ENCODE peak calls at places on chromosomes 13 and 19, in seven cellular contexts. One of them, this sample, is unnamed.

GRCh38 chr13:52842440-52842839 is 6.0 kb downstream of the PCDH8 start:
- DNase-seq in GDM1: no peak
- DNase-seq in nephron progenitor cell: no peak
- DNase-seq in left ventricle myocardium inferior: no peak
- DNase-seq in mesothelial cell of epicardium: no peak
- DNase-seq in dorsolateral prefrontal cortex: no peak
- DNase-seq in stimulated activated CD4-positive, alpha-beta T cell treated with anti-CD3 and anti-CD28 coated beads, Interleukin-2, amount 100 ng/mL, for 48 hours: no peak
- DNase-seq in this sample: no peak

GRCh38 chr19:7862413-7862951 is 11.7 kb downstream of the PRR36 start:
- DNase-seq in nephron progenitor cell: peak; percentile 99
- DNase-seq in mesothelial cell of epicardium: peak; percentile 85
- DNase-seq in GDM1: no peak
- DNase-seq in left ventricle myocardium inferior: peak; percentile 35
- DNase-seq in dorsolateral prefrontal cortex: no peak
- DNase-seq in stimulated activated CD4-positive, alpha-beta T cell treated with anti-CD3 and anti-CD28 coated beads, Interleukin-2, amount 100 ng/mL, for 48 hours: peak; percentile 77
- DNase-seq in this sample: peak; percentile 84

GRCh38 chr19:16447015-16447384 is 24.8 kb downstream of the EPS15L1 start:
- DNase-seq in mesothelial cell of epicardium: no peak
- DNase-seq in nephron progenitor cell: no peak
- DNase-seq in dorsolateral prefrontal cortex: no peak
- DNase-seq in GDM1: peak; percentile 31
- DNase-seq in left ventricle myocardium inferior: peak; percentile 82
- DNase-seq in stimulated activated CD4-positive, alpha-beta T cell treated with anti-CD3 and anti-CD28 coated beads, Interleukin-2, amount 100 ng/mL, for 48 hours: peak; percentile 28
- DNase-seq in this sample: peak; percentile 91

GRCh38 chr13:92547256-92547655 is 679.4 kb upstream of the GPC6 start:
- DNase-seq in nephron progenitor cell: no peak
- DNase-seq in dorsolateral prefrontal cortex: no peak
- DNase-seq in stimulated activated CD4-positive, alpha-beta T cell treated with anti-CD3 and anti-CD28 coated beads, Interleukin-2, amount 100 ng/mL, for 48 hours: no peak
- DNase-seq in GDM1: no peak
- DNase-seq in mesothelial cell of epicardium: no peak
- DNase-seq in left ventricle myocardium inferior: no peak
- DNase-seq in this sample: peak; percentile 20

GRCh38 chr13:107883561-107884175 is 331.7 kb downstream of the LIG4 start:
- DNase-seq in mesothelial cell of epicardium: no peak
- DNase-seq in left ventricle myocardium inferior: no peak
- DNase-seq in stimulated activated CD4-positive, alpha-beta T cell treated with anti-CD3 and anti-CD28 coated beads, Interleukin-2, amount 100 ng/mL, for 48 hours: no peak
- DNase-seq in dorsolateral prefrontal cortex: no peak
- DNase-seq in nephron progenitor cell: no peak
- DNase-seq in GDM1: no peak
- DNase-seq in this sample: peak; percentile 70

GRCh38 chr19:39218230-39219007 is 14.4 kb upstream of the SYCN start:
- DNase-seq in dorsolateral prefrontal cortex: no peak
- DNase-seq in nephron progenitor cell: no peak
- DNase-seq in GDM1: no peak
- DNase-seq in mesothelial cell of epicardium: no peak
- DNase-seq in stimulated activated CD4-positive, alpha-beta T cell treated with anti-CD3 and anti-CD28 coated beads, Interleukin-2, amount 100 ng/mL, for 48 hours: no peak
- DNase-seq in left ventricle myocardium inferior: no peak
- DNase-seq in this sample: no peak

GRCh38 chr19:56111601-56112312 is 9.3 kb downstream of the ZNF787 start:
- DNase-seq in dorsolateral prefrontal cortex: peak; percentile 56
- DNase-seq in mesothelial cell of epicardium: no peak
- DNase-seq in GDM1: no peak
- DNase-seq in nephron progenitor cell: no peak
- DNase-seq in stimulated activated CD4-positive, alpha-beta T cell treated with anti-CD3 and anti-CD28 coated beads, Interleukin-2, amount 100 ng/mL, for 48 hours: peak; percentile 27
- DNase-seq in left ventricle myocardium inferior: peak; percentile 53
- DNase-seq in this sample: no peak

GRCh38 chr13:44884076-44884729 is 105.1 kb downstream of the NUFIP1 start:
- DNase-seq in left ventricle myocardium inferior: no peak
- DNase-seq in stimulated activated CD4-positive, alpha-beta T cell treated with anti-CD3 and anti-CD28 coated beads, Interleukin-2, amount 100 ng/mL, for 48 hours: no peak
- DNase-seq in dorsolateral prefrontal cortex: no peak
- DNase-seq in GDM1: no peak
- DNase-seq in mesothelial cell of epicardium: no peak
- DNase-seq in nephron progenitor cell: no peak
- DNase-seq in this sample: peak; percentile 63

GRCh38 chr19:12783849-12784393 is 7.4 kb upstream of the JUNB start:
- DNase-seq in mesothelial cell of epicardium: no peak
- DNase-seq in stimulated activated CD4-positive, alpha-beta T cell treated with anti-CD3 and anti-CD28 coated beads, Interleukin-2, amount 100 ng/mL, for 48 hours: no peak
- DNase-seq in GDM1: no peak
- DNase-seq in left ventricle myocardium inferior: peak; percentile 70
- DNase-seq in dorsolateral prefrontal cortex: no peak
- DNase-seq in nephron progenitor cell: peak; percentile 31
- DNase-seq in this sample: peak; percentile 44

GRCh38 chr13:99982741-99983400 is 1.3 kb downstream of the ZIC2 start:
- DNase-seq in mesothelial cell of epicardium: no peak
- DNase-seq in stimulated activated CD4-positive, alpha-beta T cell treated with anti-CD3 and anti-CD28 coated beads, Interleukin-2, amount 100 ng/mL, for 48 hours: no peak
- DNase-seq in left ventricle myocardium inferior: no peak
- DNase-seq in nephron progenitor cell: no peak
- DNase-seq in GDM1: no peak
- DNase-seq in dorsolateral prefrontal cortex: no peak
- DNase-seq in this sample: peak; percentile 60

GRCh38 chr13:75724742-75725504 is 88.8 kb downstream of the LMO7 start:
- DNase-seq in dorsolateral prefrontal cortex: no peak
- DNase-seq in left ventricle myocardium inferior: no peak
- DNase-seq in mesothelial cell of epicardium: no peak
- DNase-seq in nephron progenitor cell: no peak
- DNase-seq in GDM1: no peak
- DNase-seq in stimulated activated CD4-positive, alpha-beta T cell treated with anti-CD3 and anti-CD28 coated beads, Interleukin-2, amount 100 ng/mL, for 48 hours: no peak
- DNase-seq in this sample: no peak

GRCh38 chr13:106468207-106468606 is 67.3 kb downstream of the EFNB2 start:
- DNase-seq in dorsolateral prefrontal cortex: peak; percentile 73
- DNase-seq in left ventricle myocardium inferior: peak; percentile 44
- DNase-seq in stimulated activated CD4-positive, alpha-beta T cell treated with anti-CD3 and anti-CD28 coated beads, Interleukin-2, amount 100 ng/mL, for 48 hours: no peak
- DNase-seq in mesothelial cell of epicardium: no peak
- DNase-seq in nephron progenitor cell: no peak
- DNase-seq in GDM1: no peak
- DNase-seq in this sample: peak; percentile 52

GRCh38 chr13:45850020-45850613 is 1.4 kb downstream of the SIAH3 start:
- DNase-seq in mesothelial cell of epicardium: no peak
- DNase-seq in nephron progenitor cell: peak; percentile 45
- DNase-seq in stimulated activated CD4-positive, alpha-beta T cell treated with anti-CD3 and anti-CD28 coated beads, Interleukin-2, amount 100 ng/mL, for 48 hours: no peak
- DNase-seq in dorsolateral prefrontal cortex: no peak
- DNase-seq in left ventricle myocardium inferior: no peak
- DNase-seq in GDM1: no peak
- DNase-seq in this sample: no peak

GRCh38 chr19:41927810-41928192 is 448 bp downstream of the ERFL start:
- DNase-seq in nephron progenitor cell: peak; percentile 61
- DNase-seq in stimulated activated CD4-positive, alpha-beta T cell treated with anti-CD3 and anti-CD28 coated beads, Interleukin-2, amount 100 ng/mL, for 48 hours: no peak
- DNase-seq in left ventricle myocardium inferior: no peak
- DNase-seq in dorsolateral prefrontal cortex: no peak
- DNase-seq in mesothelial cell of epicardium: no peak
- DNase-seq in GDM1: no peak
- DNase-seq in this sample: no peak

GRCh38 chr13:92187378-92187989 is 789.1 kb downstream of the GPC5 start:
- DNase-seq in left ventricle myocardium inferior: no peak
- DNase-seq in mesothelial cell of epicardium: no peak
- DNase-seq in GDM1: peak; percentile 31
- DNase-seq in dorsolateral prefrontal cortex: no peak
- DNase-seq in nephron progenitor cell: peak; percentile 39
- DNase-seq in stimulated activated CD4-positive, alpha-beta T cell treated with anti-CD3 and anti-CD28 coated beads, Interleukin-2, amount 100 ng/mL, for 48 hours: peak; percentile 7
- DNase-seq in this sample: peak; percentile 75

GRCh38 chr13:86567119-86567518 is 767.9 kb upstream of the SLITRK6 start:
- DNase-seq in stimulated activated CD4-positive, alpha-beta T cell treated with anti-CD3 and anti-CD28 coated beads, Interleukin-2, amount 100 ng/mL, for 48 hours: no peak
- DNase-seq in dorsolateral prefrontal cortex: no peak
- DNase-seq in mesothelial cell of epicardium: no peak
- DNase-seq in GDM1: no peak
- DNase-seq in nephron progenitor cell: peak; percentile 10
- DNase-seq in left ventricle myocardium inferior: no peak
- DNase-seq in this sample: no peak

GRCh38 chr19:11387154-11388034 is 3.3 kb upstream of the EPOR start:
- DNase-seq in dorsolateral prefrontal cortex: no peak
- DNase-seq in left ventricle myocardium inferior: no peak
- DNase-seq in nephron progenitor cell: no peak
- DNase-seq in mesothelial cell of epicardium: no peak
- DNase-seq in GDM1: no peak
- DNase-seq in stimulated activated CD4-positive, alpha-beta T cell treated with anti-CD3 and anti-CD28 coated beads, Interleukin-2, amount 100 ng/mL, for 48 hours: no peak
- DNase-seq in this sample: no peak

GRCh38 chr13:107284168-107284567 is 716.2 kb upstream of the ARGLU1 start:
- DNase-seq in stimulated activated CD4-positive, alpha-beta T cell treated with anti-CD3 and anti-CD28 coated beads, Interleukin-2, amount 100 ng/mL, for 48 hours: no peak
- DNase-seq in left ventricle myocardium inferior: no peak
- DNase-seq in nephron progenitor cell: no peak
- DNase-seq in dorsolateral prefrontal cortex: no peak
- DNase-seq in mesothelial cell of epicardium: no peak
- DNase-seq in GDM1: no peak
- DNase-seq in this sample: peak; percentile 78

GRCh38 chr19:3358919-3359849 is 7.2 kb upstream of the NFIC start:
- DNase-seq in left ventricle myocardium inferior: peak; percentile 78
- DNase-seq in stimulated activated CD4-positive, alpha-beta T cell treated with anti-CD3 and anti-CD28 coated beads, Interleukin-2, amount 100 ng/mL, for 48 hours: peak; percentile 46
- DNase-seq in nephron progenitor cell: peak; percentile 52
- DNase-seq in mesothelial cell of epicardium: no peak
- DNase-seq in dorsolateral prefrontal cortex: peak; percentile 71
- DNase-seq in GDM1: peak; percentile 36
- DNase-seq in this sample: peak; percentile 80

GRCh38 chr13:113152894-113153809 is 5.3 kb upstream of the PROZ start:
- DNase-seq in dorsolateral prefrontal cortex: peak; percentile 44
- DNase-seq in mesothelial cell of epicardium: no peak
- DNase-seq in stimulated activated CD4-positive, alpha-beta T cell treated with anti-CD3 and anti-CD28 coated beads, Interleukin-2, amount 100 ng/mL, for 48 hours: no peak
- DNase-seq in nephron progenitor cell: peak; percentile 48
- DNase-seq in left ventricle myocardium inferior: peak; percentile 48
- DNase-seq in GDM1: no peak
- DNase-seq in this sample: peak; percentile 38

GRCh38 chr13:113357529-113357928 is 6.4 kb downstream of the GRTP1 start:
- DNase-seq in mesothelial cell of epicardium: no peak
- DNase-seq in left ventricle myocardium inferior: no peak
- DNase-seq in dorsolateral prefrontal cortex: no peak
- DNase-seq in GDM1: no peak
- DNase-seq in stimulated activated CD4-positive, alpha-beta T cell treated with anti-CD3 and anti-CD28 coated beads, Interleukin-2, amount 100 ng/mL, for 48 hours: no peak
- DNase-seq in nephron progenitor cell: no peak
- DNase-seq in this sample: peak; percentile 71

GRCh38 chr13:113654175-113654560 is 3.8 kb downstream of the ATP4B start:
- DNase-seq in stimulated activated CD4-positive, alpha-beta T cell treated with anti-CD3 and anti-CD28 coated beads, Interleukin-2, amount 100 ng/mL, for 48 hours: no peak
- DNase-seq in dorsolateral prefrontal cortex: peak; percentile 9
- DNase-seq in left ventricle myocardium inferior: no peak
- DNase-seq in mesothelial cell of epicardium: no peak
- DNase-seq in nephron progenitor cell: no peak
- DNase-seq in GDM1: no peak
- DNase-seq in this sample: no peak

GRCh38 chr19:10193666-10194499 is 870 bp downstream of the DNMT1 start:
- DNase-seq in dorsolateral prefrontal cortex: no peak
- DNase-seq in left ventricle myocardium inferior: no peak
- DNase-seq in GDM1: no peak
- DNase-seq in mesothelial cell of epicardium: no peak
- DNase-seq in stimulated activated CD4-positive, alpha-beta T cell treated with anti-CD3 and anti-CD28 coated beads, Interleukin-2, amount 100 ng/mL, for 48 hours: peak; percentile 40
- DNase-seq in nephron progenitor cell: no peak
- DNase-seq in this sample: peak; percentile 60

GRCh38 chr13:80399340-80400163 is 58.6 kb upstream of the SPRY2 start:
- DNase-seq in nephron progenitor cell: no peak
- DNase-seq in mesothelial cell of epicardium: no peak
- DNase-seq in GDM1: no peak
- DNase-seq in dorsolateral prefrontal cortex: no peak
- DNase-seq in left ventricle myocardium inferior: no peak
- DNase-seq in stimulated activated CD4-positive, alpha-beta T cell treated with anti-CD3 and anti-CD28 coated beads, Interleukin-2, amount 100 ng/mL, for 48 hours: no peak
- DNase-seq in this sample: peak; percentile 39

GRCh38 chr13:37187611-37188010 is 82.1 kb upstream of the CSNK1A1L start:
- DNase-seq in stimulated activated CD4-positive, alpha-beta T cell treated with anti-CD3 and anti-CD28 coated beads, Interleukin-2, amount 100 ng/mL, for 48 hours: no peak
- DNase-seq in nephron progenitor cell: no peak
- DNase-seq in GDM1: no peak
- DNase-seq in mesothelial cell of epicardium: no peak
- DNase-seq in dorsolateral prefrontal cortex: no peak
- DNase-seq in left ventricle myocardium inferior: no peak
- DNase-seq in this sample: no peak

This sample was measured in astrocyte of the hippocampus.